ENCODE peak calls at places on chromosomes 6 and 20, in five cellular contexts. J is ovary; W is CD8-positive, alpha-beta memory T cell; I is IMR-90; B is PC-3. K is an unnamed sample.
A peak's percentile ranks its signal among the peaks of the same experiment; 100 is the strongest.

GRCh38 chr6:148144917-148145521 is 197.6 kb upstream of the SASH1 start:
- DNase-seq in J (peak; percentile 69), W (peak; percentile 7), I (peak; percentile 73), B (peak; percentile 75), K (peak; percentile 64)

GRCh38 chr20:33561981-33562601 is 72.2 kb downstream of the CBFA2T2 start:
- DNase-seq in J (peak; percentile 77), W (no peak), I (peak; percentile 95), B (peak; percentile 97), K (peak; percentile 86)

GRCh38 chr6:132054525-132054924 is 103.4 kb upstream of the CCN2 start:
- DNase-seq in J (no peak), W (no peak), I (peak; percentile 90), B (peak; percentile 65), K (peak; percentile 47)

GRCh38 chr6:15044948-15045347 is 200.9 kb upstream of the JARID2 start:
- DNase-seq in J (no peak), W (no peak), I (no peak), B (no peak), K (no peak)

GRCh38 chr20:39800548-39800947 is 838.4 kb downstream of the DHX35 start:
- DNase-seq in J (no peak), W (no peak), I (peak; percentile 63), B (no peak), K (peak; percentile 85)

GRCh38 chr20:64161595-64162238 is 2.5 kb upstream of the MYT1 start:
- DNase-seq in J (no peak), W (no peak), I (peak; percentile 38), B (peak; percentile 29), K (peak; percentile 26)

GRCh38 chr6:108732101-108732870 is 115.9 kb upstream of the ARMC2 start:
- DNase-seq in J (no peak), W (no peak), I (peak; percentile 46), B (peak; percentile 87), K (peak; percentile 69)

GRCh38 chr6:109460161-109460830 is 4.7 kb upstream of the MICAL1 start:
- DNase-seq in J (no peak), W (no peak), I (no peak), B (no peak), K (no peak)

GRCh38 chr20:63553251-63553932 is 567 bp upstream of the FNDC11 start:
- DNase-seq in J (peak; percentile 74), W (peak; percentile 90), I (peak; percentile 83), B (peak; percentile 83), K (peak; percentile 61)

GRCh38 chr20:51318058-51318960 is 224.2 kb downstream of the NFATC2 start:
- DNase-seq in J (no peak), W (peak; percentile 38), I (no peak), B (peak; percentile 52), K (no peak)

GRCh38 chr6:164344801-164345291 is 930.3 kb downstream of the QKI start:
- DNase-seq in J (no peak), W (no peak), I (no peak), B (no peak), K (no peak)

GRCh38 chr20:31740208-31740607 is 1.1 kb downstream of the TPX2 start:
- DNase-seq in J (no peak), W (no peak), I (peak; percentile 80), B (peak; percentile 37), K (no peak)

GRCh38 chr6:109442393-109442924 is 1.9 kb downstream of the SMPD2 start:
- DNase-seq in J (no peak), W (no peak), I (no peak), B (no peak), K (no peak)

GRCh38 chr6:36920546-36920945 is 34.0 kb upstream of the PI16 start:
- DNase-seq in J (no peak), W (no peak), I (peak; percentile 54), B (no peak), K (no peak)
- H3K4me3 ChIP-seq in J (no peak overlapping the region), W (no peak overlapping the region), I (no peak overlapping the region), B (no peak overlapping the region), K (no peak overlapping the region)

GRCh38 chr6:158626360-158627167 is 18.0 kb downstream of the DYNLT1 start:
- DNase-seq in J (no peak), W (no peak), I (no peak), B (no peak), K (no peak)

GRCh38 chr6:158627940-158628211 is 16.7 kb downstream of the DYNLT1 start:
- DNase-seq in J (no peak), W (no peak), I (no peak), B (no peak), K (no peak)

GRCh38 chr6:158627168-158627939 is 17.2 kb downstream of the DYNLT1 start:
- DNase-seq in J (no peak), W (no peak), I (no peak), B (no peak), K (no peak)

GRCh38 chr6:158624684-158625682 is 19.6 kb downstream of the DYNLT1 start:
- DNase-seq in J (no peak), W (no peak), I (no peak), B (no peak), K (no peak)

DNA sequence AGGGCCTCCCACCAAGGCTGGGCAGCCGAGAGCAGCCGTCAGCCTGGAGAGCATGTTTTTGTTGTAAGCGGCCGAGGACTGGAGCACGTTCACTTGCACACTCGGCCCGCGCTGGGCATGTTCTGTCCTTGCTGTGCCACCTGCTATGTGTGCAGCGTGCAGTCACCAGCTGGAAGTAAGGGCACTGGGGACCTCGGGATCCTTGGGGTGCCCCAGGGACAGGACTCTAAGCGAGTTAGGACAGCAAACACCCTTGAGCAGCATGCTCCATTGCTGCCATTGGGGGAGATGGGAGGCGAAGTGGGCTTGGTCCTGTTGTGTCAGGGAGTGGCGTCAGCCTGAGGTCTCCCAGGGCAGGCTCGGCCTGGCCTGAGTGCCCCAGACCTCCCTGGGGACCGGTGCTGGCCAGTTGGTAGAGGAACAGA is 18.6 kb downstream of the DYNLT1 start:
- DNase-seq in J (no peak), W (no peak), I (no peak), B (no peak), K (no peak)
- H3K36me3 ChIP-seq in J (no peaks in the 10 kb centered on the region), W (peaks cover 42% of the 10 kb centered on the region), I (peaks cover 44% of the 10 kb centered on the region), B (no peaks in the 10 kb centered on the region), K (peaks cover 48% of the 10 kb centered on the region)

GRCh38 chr6:107554918-107555317 is 65.0 kb downstream of the SOBP start:
- DNase-seq in J (no peak), W (no peak), I (no peak), B (no peak), K (no peak)

GRCh38 chr6:107550906-107551305 is 61.0 kb downstream of the SOBP start:
- DNase-seq in J (no peak), W (no peak), I (no peak), B (no peak), K (no peak)

GRCh38 chr6:107555449-107555848 is 65.5 kb downstream of the SOBP start:
- DNase-seq in J (no peak), W (no peak), I (no peak), B (no peak), K (no peak)

GRCh38 chr6:107557698-107558097 is 67.8 kb downstream of the SOBP start:
- DNase-seq in J (no peak), W (no peak), I (no peak), B (no peak), K (no peak)

GRCh38 chr6:107554326-107554725 is 64.4 kb downstream of the SOBP start:
- DNase-seq in J (no peak), W (no peak), I (no peak), B (no peak), K (no peak)
- H3K4me3 ChIP-seq in J (no peak overlapping the region), W (no peak overlapping the region), I (no peak overlapping the region), B (no peak overlapping the region), K (no peak overlapping the region)

DNA sequence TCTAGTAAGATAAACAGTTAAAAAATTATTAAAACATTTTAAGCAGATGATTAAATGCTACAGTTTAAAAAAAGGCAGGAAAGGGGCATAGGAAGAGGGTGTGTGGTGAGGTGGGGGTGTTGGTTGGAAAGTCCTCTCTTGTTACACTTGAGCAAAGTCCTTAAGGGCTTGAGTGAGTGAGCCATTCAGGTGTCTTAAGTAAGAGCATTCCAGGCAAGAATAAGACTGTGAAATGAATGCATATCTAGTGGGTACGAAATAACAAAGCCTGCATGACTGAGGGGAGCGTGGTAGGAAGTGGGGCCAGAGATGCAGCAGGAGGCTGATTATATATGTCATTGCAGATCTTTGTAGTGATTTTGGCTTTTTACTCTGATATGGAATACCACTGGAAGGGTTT is 5.1 kb downstream of the CDKAL1 start:
- DNase-seq in J (no peak), W (no peak), I (no peak), B (no peak), K (no peak)
- H3K36me3 ChIP-seq in J (no peaks in the 10 kb centered on the region), W (peaks cover 16% of the 10 kb centered on the region), I (peaks cover 3% of the 10 kb centered on the region), B (peaks cover 14% of the 10 kb centered on the region), K (no peaks in the 10 kb centered on the region)

GRCh38 chr20:13626724-13627123 is 12.0 kb downstream of the TASP1 start:
- DNase-seq in J (no peak), W (no peak), I (no peak), B (no peak), K (no peak)
- H3K4me3 ChIP-seq in J (no peak overlapping the region), W (no peak overlapping the region), I (no peak overlapping the region), B (no peak overlapping the region), K (no peak overlapping the region)

K was measured in MG63.